ENCODE peak calls at places on chromosomes 1 and 21, in five cellular contexts. One of them, this sample, is unnamed.

GRCh38 chr1:186102559-186103148 is 272.4 kb downstream of the TPR start:
- DNase-seq in K562: no peak
- DNase-seq in H1: no peak
- DNase-seq in GM12878: no peak
- DNase-seq in HepG2: no peak
- DNase-seq in this sample: no peak

GRCh38 chr21:41064325-41064724 is 103.6 kb upstream of the BACE2 start:
- DNase-seq in HepG2: no peak
- DNase-seq in K562: no peak
- DNase-seq in GM12878: no peak
- DNase-seq in H1: no peak
- DNase-seq in this sample: no peak

GRCh38 chr1:62735491-62736171 is 47.4 kb upstream of the DOCK7 start:
- DNase-seq in GM12878: no peak
- DNase-seq in K562: no peak
- DNase-seq in H1: no peak
- DNase-seq in HepG2: no peak
- DNase-seq in this sample: no peak

GRCh38 chr1:29921741-29922140 is 685.4 kb downstream of the PTPRU start:
- DNase-seq in H1: no peak
- DNase-seq in K562: no peak
- DNase-seq in HepG2: no peak
- DNase-seq in GM12878: no peak
- DNase-seq in this sample: no peak

GRCh38 chr1:37732111-37732780 is 32.7 kb downstream of the EPHA10 start:
- DNase-seq in H1: no peak
- DNase-seq in GM12878: no peak
- DNase-seq in HepG2: peak
- DNase-seq in K562: no peak
- DNase-seq in this sample: no peak

GRCh38 chr1:54122131-54122751 is 30.6 kb downstream of the CDCP2 start:
- DNase-seq in K562: peak
- DNase-seq in GM12878: no peak
- DNase-seq in H1: no peak
- DNase-seq in HepG2: no peak
- DNase-seq in this sample: no peak

GRCh38 chr1:119647228-119647733 is 785 bp downstream of the ZNF697 start:
- DNase-seq in K562: no peak
- DNase-seq in HepG2: no peak
- DNase-seq in H1: no peak
- DNase-seq in GM12878: no peak
- DNase-seq in this sample: no peak

GRCh38 chr1:44810101-44810761 is 1.9 kb downstream of the BTBD19 start:
- DNase-seq in GM12878: peak
- DNase-seq in H1: no peak
- DNase-seq in K562: no peak
- DNase-seq in HepG2: no peak
- DNase-seq in this sample: no peak

GRCh38 chr1:37123266-37123665 is 89.0 kb upstream of the GRIK3 start:
- DNase-seq in GM12878: no peak
- DNase-seq in HepG2: no peak
- DNase-seq in K562: no peak
- DNase-seq in H1: no peak
- DNase-seq in this sample: no peak

DNA sequence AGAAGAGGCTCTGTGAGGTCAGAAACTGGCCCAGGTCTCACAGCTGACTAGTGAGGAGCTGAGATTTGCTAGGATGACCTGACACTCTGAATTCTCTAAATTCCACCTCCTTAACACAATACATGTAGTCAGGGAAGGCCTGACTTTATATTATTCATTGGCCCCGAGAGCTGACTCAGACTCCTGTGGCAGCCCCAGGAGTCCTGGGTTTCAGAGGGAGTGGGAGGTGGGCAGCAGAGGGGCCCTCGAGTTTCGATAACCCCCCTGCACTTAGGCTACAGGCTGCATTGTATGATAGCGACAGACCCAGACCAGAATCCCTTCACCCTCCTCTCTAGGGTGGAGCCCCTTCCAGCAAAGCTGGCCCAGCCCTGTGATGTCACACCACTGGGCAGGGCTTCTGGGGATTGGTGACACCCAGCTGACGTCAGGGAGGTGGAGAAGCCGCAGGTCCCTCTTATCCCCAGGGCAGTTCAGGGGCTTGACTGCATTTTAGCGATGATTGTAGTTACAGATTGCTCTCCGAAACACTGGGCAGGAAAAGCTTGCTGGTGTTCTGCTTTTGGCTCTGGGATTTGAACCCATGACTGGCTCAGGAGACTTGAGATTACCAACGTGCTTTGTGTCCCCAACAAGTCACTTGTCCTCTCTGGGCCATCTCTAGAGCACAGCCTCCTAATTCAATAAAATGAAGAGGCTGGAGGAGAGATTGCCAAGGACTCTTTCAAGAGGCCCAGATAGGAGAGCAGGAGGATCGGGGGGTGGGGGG is 17.0 kb upstream of the GPR37L1 start:
- DNase-seq in HepG2: no peak
- DNase-seq in H1: peak
- DNase-seq in GM12878: no peak
- DNase-seq in K562: peak
- DNase-seq in this sample: peak
- TF ChIP-seq YY1 in HepG2: no peak
- TF ChIP-seq YY1 in H1: no peak
- TF ChIP-seq YY1 in GM12878: no peak
- TF ChIP-seq YY1 in K562: no peak
- TF ChIP-seq YY1 in this sample: no peak

GRCh38 chr1:23419180-23419579 is 5.4 kb downstream of the TCEA3 start:
- DNase-seq in HepG2: no peak
- DNase-seq in H1: no peak
- DNase-seq in K562: no peak
- DNase-seq in GM12878: no peak
- DNase-seq in this sample: no peak
- TF ChIP-seq ATF3 in HepG2: no peak
- TF ChIP-seq ATF3 in H1: no peak
- TF ChIP-seq ATF3 in K562: no peak
- TF ChIP-seq ATF3 in GM12878: no peak
- TF ChIP-seq ATF3 in this sample: no peak

DNA sequence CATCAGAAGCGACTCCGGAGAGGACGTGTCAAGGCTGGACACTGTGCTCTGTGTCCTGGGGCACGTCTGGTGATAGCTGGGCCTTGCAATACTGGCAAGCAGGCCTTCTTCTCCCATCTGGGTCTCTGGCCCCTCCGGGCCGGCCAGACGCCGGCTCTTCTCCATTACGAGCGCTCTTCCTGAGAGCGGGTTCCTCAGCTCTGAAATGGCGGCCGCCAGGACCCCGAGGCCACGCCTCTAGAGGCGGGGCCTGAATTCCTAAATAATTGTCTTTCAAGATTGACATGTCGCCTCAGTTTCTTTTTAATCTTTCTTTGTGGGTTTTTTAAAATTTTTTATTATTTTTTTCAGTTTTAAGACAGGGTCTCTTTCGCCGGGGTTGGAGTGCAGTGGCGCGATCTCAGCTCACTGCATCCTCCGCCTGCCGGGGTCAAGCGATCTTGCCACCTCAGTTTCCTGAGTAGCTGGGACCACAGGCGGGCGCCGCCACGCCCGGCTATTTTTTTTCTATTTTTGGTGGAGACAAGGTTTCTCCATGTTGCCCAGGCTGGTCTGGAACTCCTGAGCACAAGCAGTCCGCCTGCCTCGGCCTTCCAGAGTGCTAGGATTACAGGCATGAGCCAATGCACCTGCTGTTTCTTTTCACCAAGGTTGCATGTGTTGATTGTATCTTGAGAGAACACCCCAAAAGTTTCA is 9.2 kb downstream of the RNF2 start:
- DNase-seq in H1: no peak
- DNase-seq in K562: peak
- DNase-seq in GM12878: no peak
- DNase-seq in HepG2: no peak
- DNase-seq in this sample: no peak
- TF ChIP-seq POLR2AphosphoS5 in H1: no peak
- TF ChIP-seq POLR2AphosphoS5 in K562: no peak
- TF ChIP-seq POLR2AphosphoS5 in GM12878: no peak
- TF ChIP-seq POLR2AphosphoS5 in HepG2: no peak
- TF ChIP-seq POLR2AphosphoS5 in this sample: no peak

DNA sequence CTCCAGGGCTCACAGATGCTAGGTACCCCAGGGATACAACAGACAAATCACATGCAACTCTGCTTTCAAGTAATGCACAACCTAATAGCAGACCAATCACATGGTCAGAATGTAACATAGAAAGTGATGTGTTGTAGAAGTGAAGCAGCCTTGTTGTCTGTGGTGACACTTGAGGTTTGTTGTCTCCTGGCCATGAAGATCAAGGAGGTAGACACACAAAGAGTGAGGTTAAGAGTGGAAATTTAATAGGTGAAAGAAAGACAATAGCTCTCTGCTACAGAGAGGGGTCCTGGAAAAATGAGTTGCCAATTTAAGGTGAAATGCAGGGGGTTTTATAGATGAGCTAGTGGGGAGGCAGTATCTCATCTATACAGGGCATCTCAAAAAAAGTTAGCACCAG is 2.5 kb upstream of the TMEM9 start:
- DNase-seq in GM12878: no peak
- DNase-seq in K562: no peak
- DNase-seq in HepG2: no peak
- DNase-seq in H1: no peak
- DNase-seq in this sample: no peak
- TF ChIP-seq YY1 in GM12878: no peak
- TF ChIP-seq YY1 in K562: no peak
- TF ChIP-seq YY1 in HepG2: no peak
- TF ChIP-seq YY1 in H1: no peak
- TF ChIP-seq YY1 in this sample: no peak

GRCh38 chr1:85328713-85329376 is 52.4 kb upstream of the BCL10 start:
- DNase-seq in H1: no peak
- DNase-seq in K562: no peak
- DNase-seq in GM12878: no peak
- DNase-seq in HepG2: peak
- DNase-seq in this sample: peak
- TF ChIP-seq ATF3 in H1: no peak
- TF ChIP-seq ATF3 in K562: peak
- TF ChIP-seq ATF3 in GM12878: no peak
- TF ChIP-seq ATF3 in HepG2: peak
- TF ChIP-seq ATF3 in this sample: peak

GRCh38 chr21:31347435-31348032 is 3.5 kb upstream of the TIAM1 start:
- DNase-seq in K562: peak
- DNase-seq in HepG2: peak
- DNase-seq in H1: no peak
- DNase-seq in GM12878: no peak
- DNase-seq in this sample: no peak

GRCh38 chr21:31348188-31348587 is 4.1 kb upstream of the TIAM1 start:
- DNase-seq in H1: no peak
- DNase-seq in HepG2: no peak
- DNase-seq in K562: no peak
- DNase-seq in GM12878: no peak
- DNase-seq in this sample: no peak

GRCh38 chr21:31349208-31349607 is 5.1 kb upstream of the TIAM1 start:
- DNase-seq in HepG2: no peak
- DNase-seq in H1: no peak
- DNase-seq in GM12878: no peak
- DNase-seq in K562: no peak
- DNase-seq in this sample: no peak

GRCh38 chr21:31343680-31344480 is at the start of gene TIAM1:
- DNase-seq in GM12878: no peak
- DNase-seq in K562: no peak
- DNase-seq in HepG2: no peak
- DNase-seq in H1: peak
- DNase-seq in this sample: no peak

GRCh38 chr21:31346256-31346821 is 2.3 kb upstream of the TIAM1 start:
- DNase-seq in H1: no peak
- DNase-seq in HepG2: no peak
- DNase-seq in K562: no peak
- DNase-seq in GM12878: no peak
- DNase-seq in this sample: no peak
- TF ChIP-seq POLR2AphosphoS5 in H1: no peak
- TF ChIP-seq POLR2AphosphoS5 in HepG2: no peak
- TF ChIP-seq POLR2AphosphoS5 in K562: no peak
- TF ChIP-seq POLR2AphosphoS5 in GM12878: no peak
- TF ChIP-seq POLR2AphosphoS5 in this sample: no peak

DNA sequence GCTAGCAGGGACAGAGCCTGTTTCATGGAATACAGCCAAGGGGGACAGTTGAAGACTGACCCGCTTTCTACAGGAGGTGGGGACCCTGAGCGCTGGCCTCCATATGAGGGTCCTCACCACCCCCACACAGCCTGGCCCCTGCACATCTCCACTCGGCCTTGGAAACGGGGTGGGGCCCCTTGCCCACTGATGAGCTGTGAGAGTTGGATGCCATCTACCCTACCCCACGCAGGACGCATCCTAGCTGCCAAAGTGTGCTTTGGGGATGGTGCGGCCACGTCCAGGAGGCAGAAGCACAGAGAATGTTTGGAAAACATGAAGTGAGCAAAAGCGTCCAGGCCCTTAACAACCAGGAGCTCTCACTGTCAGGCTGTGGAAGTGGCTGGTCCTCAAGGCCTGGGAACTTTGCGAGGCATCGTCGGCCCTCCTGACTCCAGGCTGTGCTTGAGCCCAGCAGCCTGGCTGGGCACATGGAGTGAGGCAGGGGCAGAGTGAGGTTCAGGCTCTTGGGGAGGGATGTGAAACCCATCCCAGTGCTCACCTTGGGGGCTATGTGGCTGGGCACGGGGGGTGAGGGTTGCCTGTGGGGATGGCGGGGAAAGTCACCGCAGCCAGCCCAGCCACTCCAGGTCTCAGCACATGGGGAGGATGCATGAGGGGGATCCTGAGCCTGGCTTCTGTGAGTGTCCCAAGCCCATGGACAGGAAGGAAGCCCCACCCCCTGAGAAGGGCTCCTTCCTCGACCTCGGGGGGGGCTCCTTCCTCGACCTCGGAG is 14.8 kb downstream of the ACTRT2 start:
- DNase-seq in GM12878: no peak
- DNase-seq in HepG2: no peak
- DNase-seq in K562: no peak
- DNase-seq in H1: no peak
- DNase-seq in this sample: no peak
- TF ChIP-seq YY1 in GM12878: no peak
- TF ChIP-seq YY1 in HepG2: no peak
- TF ChIP-seq YY1 in K562: no peak
- TF ChIP-seq YY1 in H1: no peak
- TF ChIP-seq YY1 in this sample: no peak

GRCh38 chr1:15039901-15040300 is 113.6 kb upstream of the TMEM51 start:
- DNase-seq in K562: no peak
- DNase-seq in GM12878: no peak
- DNase-seq in HepG2: no peak
- DNase-seq in H1: no peak
- DNase-seq in this sample: no peak

GRCh38 chr1:15036101-15036500 is 117.4 kb upstream of the TMEM51 start:
- DNase-seq in GM12878: no peak
- DNase-seq in H1: no peak
- DNase-seq in K562: no peak
- DNase-seq in HepG2: no peak
- DNase-seq in this sample: no peak

GRCh38 chr1:15039017-15039648 is 114.4 kb upstream of the TMEM51 start:
- DNase-seq in K562: no peak
- DNase-seq in H1: no peak
- DNase-seq in GM12878: no peak
- DNase-seq in HepG2: no peak
- DNase-seq in this sample: no peak

GRCh38 chr1:15035236-15035635 is 118.3 kb upstream of the TMEM51 start:
- DNase-seq in GM12878: no peak
- DNase-seq in K562: no peak
- DNase-seq in H1: no peak
- DNase-seq in HepG2: no peak
- DNase-seq in this sample: no peak

GRCh38 chr1:15038232-15039016 is 115.1 kb upstream of the TMEM51 start:
- DNase-seq in H1: no peak
- DNase-seq in HepG2: peak
- DNase-seq in GM12878: no peak
- DNase-seq in K562: peak
- DNase-seq in this sample: peak
- TF ChIP-seq ATF3 in H1: no peak
- TF ChIP-seq ATF3 in HepG2: no peak
- TF ChIP-seq ATF3 in GM12878: no peak
- TF ChIP-seq ATF3 in K562: no peak
- TF ChIP-seq ATF3 in this sample: no peak